ENCODE peak calls at places on chromosomes 16 and 17, in five cellular contexts. F is coronary artery, X is EL, T is neuronal stem cell, J is hippocampal formation. K is an unnamed sample.

GRCh38 chr17:80596760-80597608 is 52.3 kb downstream of the RPTOR start:
- DNase-seq in J (no peak), F (no peak), X (peak; percentile 36), T (no peak), K (no peak)

GRCh38 chr17:73770115-73770848 is 126.0 kb upstream of the SDK2 start:
- DNase-seq in T (no peak), J (peak; percentile 83), X (peak; percentile 13), F (peak; percentile 83), K (peak; percentile 42)

GRCh38 chr17:47120521-47121095 is 68.5 kb downstream of the CDC27 start:
- DNase-seq in J (no peak), X (peak; percentile 72), F (no peak), T (no peak), K (no peak)

GRCh38 chr17:30429155-30429554 is 48.1 kb upstream of the GOSR1 start:
- DNase-seq in F (no peak), J (no peak), T (no peak), X (peak; percentile 48), K (no peak)

GRCh38 chr17:82875418-82875856 is 35.6 kb upstream of the ZNF750 start:
- DNase-seq in X (no peak), F (no peak), J (no peak), T (no peak), K (no peak)

GRCh38 chr17:64074704-64075484 is 54.5 kb upstream of the ICAM2 start:
- DNase-seq in X (peak; percentile 68), T (no peak), F (no peak), J (no peak), K (no peak)

GRCh38 chr16:50617630-50618184 is 63.4 kb downstream of the SNX20 start:
- DNase-seq in T (no peak), F (no peak), J (no peak), X (no peak), K (no peak)

GRCh38 chr17:67157732-67158639 is 87.0 kb downstream of the HELZ start:
- DNase-seq in F (no peak), X (peak; percentile 55), T (no peak), J (no peak), K (no peak)

GRCh38 chr16:67400901-67401300 is 7.6 kb upstream of the TPPP3 start:
- DNase-seq in T (no peak), F (no peak), X (no peak), J (no peak), K (no peak)

GRCh38 chr16:82425661-82426060 is 201.1 kb upstream of the CDH13 start:
- DNase-seq in T (no peak), X (no peak), J (no peak), F (no peak), K (no peak)

GRCh38 chr17:62059394-62059793 is 5.7 kb downstream of the MED13 start:
- DNase-seq in F (no peak), T (no peak), J (no peak), X (no peak), K (no peak)

GRCh38 chr17:27413295-27413694 is 43.0 kb upstream of the KSR1 start:
- DNase-seq in T (no peak), X (no peak), F (no peak), J (no peak), K (no peak)

GRCh38 chr16:70438983-70439862 is at the start of gene ST3GAL2:
- DNase-seq in J (peak; percentile 96), F (peak; percentile 97), T (peak; percentile 99), X (peak; percentile 94), K (peak; percentile 98)